ENCODE peak calls at places on chromosomes 2 and 18, in four cellular contexts. E, G, S and L are unnamed samples. For H3K9me3 and H3K4me1, the result is how much of the 10 kb centered on the place peaks cover.

GRCh38 chr18:67359868-67360838 is 156.4 kb downstream of the DSEL start:
- DNase-seq in E (no peak), G (peak), S (no peak), L (no peak)

GRCh38 chr2:231900486-231900942 is 25.7 kb downstream of the NPPC start:
- DNase-seq in E (peak), G (peak), S (peak), L (peak)

GRCh38 chr18:7566587-7567486 is at the start of gene PTPRM:
- DNase-seq in E (peak), G (peak), S (peak), L (peak)

GRCh38 chr18:59514193-59514592 is 155.1 kb upstream of the LMAN1 start:
- DNase-seq in E (peak), G (peak), S (no peak), L (no peak)

GRCh38 chr2:32965523-32966171 is 18.9 kb downstream of the LTBP1 start:
- DNase-seq in E (no peak), G (no peak), S (no peak), L (no peak)

GRCh38 chr18:72458256-72458655 is 85.9 kb downstream of the CBLN2 start:
- DNase-seq in E (no peak), G (no peak), S (no peak), L (no peak)

GRCh38 chr2:144567745-144568144 is 47.8 kb upstream of the ZEB2 start:
- DNase-seq in E (no peak), G (no peak), S (no peak), L (no peak)

GRCh38 chr2:18740428-18740827 is 151.1 kb upstream of the NT5C1B start:
- DNase-seq in E (no peak), G (peak), S (no peak), L (no peak)

GRCh38 chr2:17873021-17873420 is 5.4 kb upstream of the KCNS3 start:
- DNase-seq in E (no peak), G (no peak), S (no peak), L (no peak)

GRCh38 chr2:62099523-62100175 is 96.3 kb upstream of the B3GNT2 start:
- DNase-seq in E (no peak), G (no peak), S (no peak), L (no peak)

GRCh38 chr2:98656800-98657199 is 48.4 kb downstream of the UNC50 start:
- DNase-seq in E (no peak), G (no peak), S (no peak), L (peak)

GRCh38 chr18:12703714-12704113 is 872 bp downstream of the PSMG2 start:
- DNase-seq in E (no peak), G (no peak), S (no peak), L (no peak)

GRCh38 chr2:172859821-172860707 is 124.4 kb downstream of the RAPGEF4 start:
- DNase-seq in E (no peak), G (no peak), S (no peak), L (no peak)

GRCh38 chr2:217872319-217872718 is 130.5 kb downstream of the TNS1 start:
- DNase-seq in E (no peak), G (no peak), S (no peak), L (no peak)

GRCh38 chr18:6279308-6279707 is 135.4 kb downstream of the L3MBTL4 start:
- DNase-seq in E (peak), G (no peak), S (no peak), L (no peak)

GRCh38 chr2:238921259-238921658 is 73.4 kb downstream of the TWIST2 start:
- DNase-seq in E (no peak), G (no peak), S (no peak), L (no peak)

GRCh38 chr18:22169011-22169888 is at the start of gene GATA6:
- DNase-seq in E (peak), G (peak), S (peak), L (no peak)

GRCh38 chr2:100812573-100812972 is 7.4 kb upstream of the NPAS2 start:
- DNase-seq in E (no peak), G (no peak), S (no peak), L (no peak)

GRCh38 chr2:106185475-106186184 is 8.5 kb downstream of the UXS1 start:
- DNase-seq in E (no peak), G (no peak), S (no peak), L (no peak)

GRCh38 chr2:142321706-142322280 is 191.0 kb upstream of the LRP1B start:
- DNase-seq in E (no peak), G (no peak), S (no peak), L (no peak)

GRCh38 chr2:127175406-127175805 is 44.7 kb downstream of the CYP27C1 start:
- DNase-seq in E (no peak), G (peak), S (no peak), L (no peak)

GRCh38 chr2:70767699-70768584 is at the start of gene ADD2:
- DNase-seq in E (peak), G (peak), S (peak), L (peak)

GRCh38 chr18:79595876-79596374 is 83.7 kb upstream of the CTDP1 start:
- DNase-seq in E (no peak), G (no peak), S (no peak), L (no peak)

GRCh38 chr2:30789670-30790210 is 17.5 kb downstream of the CAPN13 start:
- DNase-seq in E (no peak), G (no peak), S (no peak), L (no peak)

DNA sequence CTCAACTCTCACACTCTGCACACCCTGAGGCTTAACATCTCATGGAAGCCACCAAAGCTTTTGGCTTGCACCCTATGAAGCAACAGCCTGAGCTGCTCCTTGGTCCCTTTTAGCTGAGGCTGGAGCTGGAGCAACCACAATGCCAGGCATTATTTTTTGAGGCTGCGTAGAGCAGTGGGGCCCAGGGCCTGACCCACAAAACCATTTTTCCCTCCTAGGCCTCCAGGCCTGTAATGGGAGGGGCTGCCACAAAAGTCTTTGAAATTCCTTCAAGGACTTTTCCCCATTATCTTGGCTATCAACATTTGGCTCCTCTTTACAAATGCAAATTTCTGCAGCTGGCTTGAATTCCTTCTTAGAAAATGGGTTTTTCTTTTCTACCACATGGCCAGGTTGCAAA is 39.8 kb downstream of the CTNNA2 start:
- DNase-seq in E (no peak), G (no peak), S (no peak), L (no peak)
- H3K9me3 ChIP-seq in E (under half), G (under half), S (under half), L (under half)

DNA sequence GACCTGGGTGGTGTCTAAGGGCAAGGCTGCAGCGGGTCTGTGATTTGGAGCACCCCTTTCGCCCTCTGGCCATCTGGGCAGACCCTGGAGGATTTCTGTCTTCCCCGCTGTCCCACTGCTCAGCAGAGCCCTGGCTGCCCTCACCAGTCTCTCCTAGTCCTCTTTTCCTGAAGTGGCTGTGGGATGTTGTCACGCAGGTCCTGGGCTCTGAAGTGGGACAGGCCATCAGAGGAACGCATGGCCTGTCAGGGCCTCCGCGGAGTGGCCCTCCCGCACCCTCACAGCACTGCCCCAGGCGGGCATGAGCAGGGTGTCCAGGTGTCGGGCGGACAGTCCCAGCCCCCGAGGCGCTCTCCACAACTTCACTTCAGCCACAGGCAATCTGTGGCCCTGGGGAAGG is 1.1 kb upstream of the TMEM185B start:
- DNase-seq in E (no peak), G (no peak), S (no peak), L (no peak)
- H3K27ac ChIP-seq in E (no peak), G (no peak), S (no peak), L (no peak)

GRCh38 chr2:1942836-1943360 is 198.6 kb upstream of the PXDN start:
- DNase-seq in E (no peak), G (no peak), S (no peak), L (no peak)
- H3K4me1 ChIP-seq in E (under half), G (under half), S (under half), L (under half)

GRCh38 chr2:86499326-86499725 is 58.2 kb downstream of the KDM3A start:
- DNase-seq in E (no peak), G (no peak), S (no peak), L (no peak)

GRCh38 chr2:86498468-86499260 is 57.5 kb downstream of the KDM3A start:
- DNase-seq in E (no peak), G (no peak), S (no peak), L (no peak)

DNA sequence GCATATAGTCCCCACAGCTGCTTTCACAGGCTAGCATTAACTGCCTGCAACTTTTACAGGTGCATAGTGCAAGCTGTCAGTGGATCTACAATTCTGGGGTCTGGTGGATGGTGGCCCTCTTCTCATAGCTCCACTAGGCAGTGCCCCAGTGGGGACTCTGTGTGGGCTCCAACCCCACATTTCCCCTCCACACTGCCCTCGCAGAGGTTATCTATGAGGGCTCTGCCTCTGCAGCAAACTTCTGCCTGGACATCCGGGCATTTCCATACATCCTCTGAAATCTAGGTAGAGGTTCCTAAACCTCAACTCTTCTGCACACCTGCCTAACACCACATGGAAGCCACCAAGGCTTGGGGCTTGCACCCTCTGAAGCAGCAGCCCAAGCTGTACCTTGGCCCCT is 59.2 kb downstream of the KDM3A start:
- DNase-seq in E (no peak), G (no peak), S (no peak), L (no peak)
- H3K9me3 ChIP-seq in E (under half), G (under half), S (under half), L (under half)

GRCh38 chr2:8849322-8849721 is 11.9 kb upstream of the KIDINS220 start:
- DNase-seq in E (no peak), G (no peak), S (no peak), L (no peak)
- H3K27ac ChIP-seq in E (no peak), G (no peak), S (no peak), L (no peak)

GRCh38 chr2:74036010-74036409 is 51.3 kb downstream of the TET3 start:
- DNase-seq in E (no peak), G (no peak), S (no peak), L (no peak)
- H3K4me1 ChIP-seq in E (under half), G (under half), S (half or more), L (under half)

DNA sequence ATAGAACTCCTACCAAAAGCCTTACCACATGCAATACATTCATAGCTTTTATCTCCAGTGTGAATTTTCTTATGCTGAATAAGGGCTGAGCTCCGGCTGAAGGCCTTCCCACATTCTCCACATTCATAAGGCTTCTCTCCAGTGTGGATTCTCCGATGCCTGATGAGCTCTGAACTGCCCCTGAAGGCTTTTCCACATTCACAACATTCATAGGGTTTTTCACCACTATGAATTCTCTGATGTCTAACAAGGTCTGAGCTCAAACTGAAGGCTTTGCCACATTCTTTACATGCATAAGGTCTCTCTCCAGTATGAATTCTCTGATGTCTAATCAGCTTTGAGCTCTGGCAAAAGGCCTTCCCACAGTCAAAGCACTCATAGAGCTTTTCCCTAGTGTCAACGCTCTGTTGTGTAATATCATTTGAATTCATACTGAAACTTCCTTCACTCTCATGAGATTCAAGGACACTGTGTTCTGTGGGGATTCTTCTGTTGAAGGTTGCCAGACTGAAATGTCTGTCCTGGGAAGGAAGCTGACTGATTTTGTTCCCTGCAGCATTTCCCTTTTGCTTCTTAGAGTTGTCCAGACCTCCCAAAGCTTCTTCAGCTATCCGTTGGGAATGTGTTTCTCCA is 12.9 kb downstream of the ZNF397 start:
- DNase-seq in E (no peak), G (no peak), S (no peak), L (no peak)
- H3K9me3 ChIP-seq in E (under half), G (under half), S (under half), L (under half)

GRCh38 chr2:205076405-205076804 is 531.1 kb downstream of the PARD3B start:
- DNase-seq in E (no peak), G (no peak), S (no peak), L (no peak)

GRCh38 chr2:205073433-205074020 is 528.3 kb downstream of the PARD3B start:
- DNase-seq in E (no peak), G (no peak), S (no peak), L (no peak)

GRCh38 chr2:205078762-205079161 is 533.5 kb downstream of the PARD3B start:
- DNase-seq in E (no peak), G (no peak), S (no peak), L (no peak)

GRCh38 chr2:205077159-205077558 is 531.9 kb downstream of the PARD3B start:
- DNase-seq in E (no peak), G (no peak), S (no peak), L (peak)

DNA sequence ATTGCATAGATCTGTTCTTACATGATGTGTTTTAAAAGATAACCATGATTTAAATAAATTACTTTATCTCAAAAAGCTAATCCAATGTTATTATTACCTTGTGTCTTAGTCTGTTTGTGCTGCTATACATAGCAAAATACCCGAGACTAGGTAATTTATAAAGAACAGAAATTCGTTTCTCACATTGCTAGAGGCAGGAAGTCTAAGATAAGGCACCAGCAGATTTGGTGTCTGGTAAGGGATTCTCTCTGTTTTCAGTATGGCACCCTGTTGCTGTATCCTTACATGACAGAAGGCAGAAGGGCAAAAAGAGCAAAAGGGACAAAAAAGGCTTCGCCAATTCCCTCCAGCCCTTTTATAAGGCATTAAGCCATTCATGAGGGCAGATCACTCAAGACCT is 533.9 kb downstream of the PARD3B start:
- DNase-seq in E (no peak), G (no peak), S (no peak), L (no peak)
- H3K27ac ChIP-seq in E (no peak), G (no peak), S (no peak), L (peak)